ENCODE peak calls at places on chromosomes 13 and 19, in eight cellular contexts. H is SK-N-SH, P is PC-3, A is psoas muscle, L is IMR-90, D is PC-9, E is prostate gland, J is adrenal gland. X is an unnamed sample.
A peak's percentile ranks its signal among the peaks of the same experiment; 100 is the strongest.

GRCh38 chr19:36652958-36653357 is 13.7 kb downstream of the ZNF461 start:
- DNase-seq in H (no peak), P (no peak), A (no peak), L (no peak), D (no peak), E (no peak), J (no peak), X (no peak)

GRCh38 chr19:31444931-31445330 is 95.7 kb upstream of the TSHZ3 start:
- DNase-seq in H (no peak), P (no peak), A (no peak), L (no peak), D (no peak), E (no peak), J (no peak), X (no peak)

GRCh38 chr19:53980553-53981407 is 10.7 kb upstream of the CACNG6 start:
- DNase-seq in H (peak; percentile 62), P (peak; percentile 94), A (peak; percentile 32), L (peak; percentile 19), D (peak; percentile 94), E (no peak), J (no peak), X (peak; percentile 92)

GRCh38 chr19:38711726-38712153 is 32.5 kb downstream of the CAPN12 start:
- DNase-seq in H (no peak), P (no peak), A (peak; percentile 57), L (peak; percentile 97), D (no peak), E (peak; percentile 56), J (peak; percentile 95), X (no peak)

GRCh38 chr13:88429862-88430261 is 758.7 kb downstream of the SLITRK5 start:
- DNase-seq in H (no peak), P (no peak), A (no peak), L (no peak), D (no peak), E (no peak), J (no peak), X (no peak)

GRCh38 chr13:21359855-21360254 is 99.2 kb downstream of the ZDHHC20 start:
- DNase-seq in H (no peak), P (no peak), A (no peak), L (no peak), D (no peak), E (no peak), J (no peak), X (no peak)

GRCh38 chr13:30796833-30797601 is 61.7 kb downstream of the ALOX5AP start:
- DNase-seq in H (no peak), P (peak; percentile 3), A (no peak), L (peak; percentile 44), D (no peak), E (peak; percentile 84), J (no peak), X (no peak)

GRCh38 chr13:45361596-45362206 is 20.7 kb upstream of the TPT1 start:
- DNase-seq in H (no peak), P (peak; percentile 72), A (no peak), L (peak; percentile 67), D (peak; percentile 89), E (no peak), J (no peak), X (no peak)

GRCh38 chr13:46782066-46782465 is 14.9 kb downstream of the ESD start:
- DNase-seq in H (no peak), P (no peak), A (no peak), L (no peak), D (no peak), E (no peak), J (no peak), X (no peak)

GRCh38 chr13:64556391-64556790 is 2673.7 kb downstream of the PCDH9 start:
- DNase-seq in H (no peak), P (no peak), A (no peak), L (peak; percentile 2), D (no peak), E (no peak), J (no peak), X (no peak)

GRCh38 chr19:14398563-14398962 is 17.3 kb downstream of the ADGRE5 start:
- DNase-seq in H (no peak), P (no peak), A (no peak), L (no peak), D (no peak), E (no peak), J (no peak), X (no peak)
- H3K36me3 ChIP-seq in H (no peaks in the 10 kb centered on the region), P (peaks cover 49% of the 10 kb centered on the region), A (peaks cover 2% of the 10 kb centered on the region), L (peaks cover 16% of the 10 kb centered on the region), D (peaks cover 3% of the 10 kb centered on the region), E (no peaks in the 10 kb centered on the region), J (no peaks in the 10 kb centered on the region), X (peaks cover 1% of the 10 kb centered on the region)

DNA sequence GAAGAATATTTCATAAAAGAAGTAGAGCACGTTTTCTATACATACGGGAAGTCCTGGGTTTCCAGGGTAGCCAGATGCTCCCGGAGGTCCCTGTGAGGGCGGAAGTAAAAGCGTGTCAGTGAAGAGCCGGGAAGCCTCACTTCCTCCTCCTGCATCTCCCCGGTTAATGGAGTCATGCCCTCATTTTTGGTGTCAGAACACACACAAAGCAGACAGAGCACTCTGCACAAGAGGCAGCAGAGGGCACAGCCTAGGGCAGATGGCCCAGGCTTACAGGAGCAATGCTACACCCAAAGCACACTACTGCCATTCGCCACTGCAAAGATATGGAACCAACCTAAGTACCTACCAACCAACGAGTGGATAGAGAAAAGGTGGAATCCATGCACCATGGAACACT is 94.4 kb downstream of the COL4A1 start:
- DNase-seq in H (no peak), P (no peak), A (no peak), L (no peak), D (no peak), E (no peak), J (no peak), X (no peak)
- H3K36me3 ChIP-seq in H (peaks cover 53% of the 10 kb centered on the region), P (no peaks in the 10 kb centered on the region), A (no peaks in the 10 kb centered on the region), L (peaks cover 53% of the 10 kb centered on the region), D (no peaks in the 10 kb centered on the region), E (no peaks in the 10 kb centered on the region), J (no peaks in the 10 kb centered on the region), X (peaks cover 1% of the 10 kb centered on the region)

GRCh38 chr19:1824252-1824622 is 12.2 kb upstream of the ATP8B3 start:
- DNase-seq in H (no peak), P (no peak), A (no peak), L (no peak), D (no peak), E (no peak), J (peak; percentile 83), X (no peak)
- H3K36me3 ChIP-seq in H (peaks cover 15% of the 10 kb centered on the region), P (no peaks in the 10 kb centered on the region), A (peaks cover 3% of the 10 kb centered on the region), L (peaks cover 42% of the 10 kb centered on the region), D (no peaks in the 10 kb centered on the region), E (peaks cover 14% of the 10 kb centered on the region), J (no peaks in the 10 kb centered on the region), X (peaks cover 7% of the 10 kb centered on the region)

GRCh38 chr19:14700711-14701110 is 10.9 kb downstream of the ZNF333 start:
- DNase-seq in H (no peak), P (no peak), A (no peak), L (no peak), D (no peak), E (no peak), J (no peak), X (no peak)

GRCh38 chr19:14689598-14690503 is at the start of gene ZNF333:
- DNase-seq in H (peak; percentile 99), P (peak; percentile 90), A (peak; percentile 98), L (peak; percentile 83), D (peak; percentile 92), E (peak; percentile 90), J (peak; percentile 92), X (peak; percentile 99)

GRCh38 chr19:14694867-14695266 is 5.0 kb downstream of the ZNF333 start:
- DNase-seq in H (no peak), P (no peak), A (no peak), L (no peak), D (no peak), E (no peak), J (no peak), X (no peak)

GRCh38 chr19:14699641-14700040 is 9.8 kb downstream of the ZNF333 start:
- DNase-seq in H (no peak), P (no peak), A (no peak), L (no peak), D (no peak), E (no peak), J (no peak), X (no peak)

DNA sequence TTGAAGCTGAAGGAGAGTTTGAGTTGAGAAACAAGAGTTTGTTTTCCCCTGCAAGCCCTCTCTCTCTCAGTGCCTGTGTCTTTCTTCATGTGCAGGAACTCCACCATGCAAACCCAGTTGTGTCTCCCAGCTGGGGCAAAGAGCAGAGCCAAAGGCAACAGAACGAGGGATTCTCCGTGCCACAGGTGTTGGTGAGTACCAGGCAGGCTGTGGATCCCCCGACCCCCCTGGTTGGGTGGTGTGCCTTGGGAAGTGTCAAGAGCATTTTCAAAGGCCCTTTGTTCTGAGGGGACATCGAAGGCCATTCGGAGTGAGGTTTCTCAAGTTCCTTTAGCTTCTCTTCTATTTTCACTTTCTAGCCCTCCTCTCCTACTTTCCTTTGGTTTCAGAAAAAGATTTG is 5.6 kb downstream of the ZNF333 start:
- DNase-seq in H (no peak), P (no peak), A (no peak), L (no peak), D (no peak), E (no peak), J (no peak), X (no peak)
- H3K36me3 ChIP-seq in H (peaks cover 36% of the 10 kb centered on the region), P (peaks cover 6% of the 10 kb centered on the region), A (peaks cover 19% of the 10 kb centered on the region), L (peaks cover 41% of the 10 kb centered on the region), D (peaks cover 4% of the 10 kb centered on the region), E (peaks cover 16% of the 10 kb centered on the region), J (no peaks in the 10 kb centered on the region), X (peaks cover 13% of the 10 kb centered on the region)

DNA sequence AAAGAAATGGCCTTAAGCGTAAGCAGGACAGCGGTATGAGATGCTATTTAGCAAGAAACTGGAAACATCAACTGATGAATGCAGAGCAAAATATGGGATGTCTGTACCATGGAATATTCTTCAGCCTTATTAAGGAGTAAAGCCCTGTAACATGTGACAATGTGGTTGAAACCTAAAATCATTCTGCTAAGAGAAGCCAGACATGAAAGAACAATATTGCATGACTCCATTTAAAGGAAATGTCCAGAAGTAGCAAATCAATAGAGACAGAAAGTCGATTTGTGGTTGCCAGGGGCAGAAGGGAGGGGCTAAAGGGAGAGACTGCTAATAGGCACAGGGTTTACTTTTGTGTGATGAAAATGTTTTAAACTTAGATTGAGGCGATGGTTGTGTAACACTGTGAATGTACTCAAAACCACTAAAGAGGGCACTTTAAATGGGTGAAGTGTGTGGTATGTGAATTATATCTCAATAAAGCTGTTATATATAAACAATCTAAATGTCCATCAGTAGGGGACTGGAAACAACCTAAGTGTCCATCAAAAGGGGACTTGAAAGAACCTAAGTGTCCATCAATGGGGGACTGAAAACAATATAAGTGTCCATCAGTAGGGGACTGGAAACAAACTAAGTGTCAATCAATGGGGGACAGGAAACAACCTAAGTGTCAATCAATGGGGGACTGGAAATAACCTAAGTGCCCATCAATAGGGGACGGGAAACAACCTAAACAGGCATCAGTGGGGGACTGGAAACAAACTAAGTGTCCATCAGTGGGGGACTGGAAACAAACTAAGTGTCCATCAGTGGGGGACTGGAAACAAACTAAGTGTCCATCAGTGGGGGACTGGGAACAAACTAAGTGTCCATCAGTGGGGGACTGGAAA is 45.4 kb downstream of the CCL25 start:
- DNase-seq in H (no peak), P (no peak), A (no peak), L (no peak), D (no peak), E (no peak), J (no peak), X (no peak)
- H3K36me3 ChIP-seq in H (no peaks in the 10 kb centered on the region), P (no peaks in the 10 kb centered on the region), A (no peaks in the 10 kb centered on the region), L (no peaks in the 10 kb centered on the region), D (no peaks in the 10 kb centered on the region), E (no peaks in the 10 kb centered on the region), J (no peaks in the 10 kb centered on the region), X (peaks cover 31% of the 10 kb centered on the region)

GRCh38 chr19:19543101-19543500 is 5.0 kb downstream of the CILP2 start:
- DNase-seq in H (no peak), P (no peak), A (no peak), L (no peak), D (no peak), E (no peak), J (no peak), X (no peak)
- H3K36me3 ChIP-seq in H (no peaks in the 10 kb centered on the region), P (no peaks in the 10 kb centered on the region), A (no peaks in the 10 kb centered on the region), L (no peaks in the 10 kb centered on the region), D (no peaks in the 10 kb centered on the region), E (no peaks in the 10 kb centered on the region), J (no peaks in the 10 kb centered on the region), X (no peaks in the 10 kb centered on the region)